ENCODE peak calls at places on chromosomes 3 and 15, in ten cellular contexts. One of them, this sample, is unnamed.
A peak's percentile ranks its signal among the peaks of the same experiment; 100 is the strongest.

GRCh38 chr15:64930778-64931240 is 19.1 kb downstream of the ANKDD1A start:
- DNase-seq in mucosa of descending colon: no peak
- DNase-seq in ovary: peak; percentile 11
- DNase-seq in fibroblast of mammary gland: peak; percentile 57
- DNase-seq in lower lobe of right lung: no peak
- DNase-seq in IMR-90: peak; percentile 65
- DNase-seq in tibial nerve: no peak
- DNase-seq in A673: no peak
- DNase-seq in cardiac muscle cell: no peak
- DNase-seq in AG04450: peak; percentile 11
- DNase-seq in this sample: peak; percentile 74

GRCh38 chr15:63945838-63946298 is 100.4 kb downstream of the DAPK2 start:
- DNase-seq in AG04450: no peak
- DNase-seq in fibroblast of mammary gland: no peak
- DNase-seq in mucosa of descending colon: no peak
- DNase-seq in IMR-90: no peak
- DNase-seq in ovary: no peak
- DNase-seq in tibial nerve: no peak
- DNase-seq in cardiac muscle cell: no peak
- DNase-seq in A673: no peak
- DNase-seq in lower lobe of right lung: peak; percentile 87
- DNase-seq in this sample: no peak

GRCh38 chr3:157649511-157649910 is 146.3 kb upstream of the VEPH1 start:
- DNase-seq in tibial nerve: no peak
- DNase-seq in A673: no peak
- DNase-seq in ovary: no peak
- DNase-seq in mucosa of descending colon: no peak
- DNase-seq in AG04450: no peak
- DNase-seq in cardiac muscle cell: no peak
- DNase-seq in fibroblast of mammary gland: no peak
- DNase-seq in lower lobe of right lung: no peak
- DNase-seq in IMR-90: no peak
- DNase-seq in this sample: no peak

GRCh38 chr15:28114721-28115622 is 15.9 kb upstream of the OCA2 start:
- DNase-seq in fibroblast of mammary gland: peak; percentile 22
- DNase-seq in IMR-90: peak; percentile 66
- DNase-seq in AG04450: no peak
- DNase-seq in ovary: no peak
- DNase-seq in tibial nerve: no peak
- DNase-seq in mucosa of descending colon: no peak
- DNase-seq in cardiac muscle cell: no peak
- DNase-seq in A673: no peak
- DNase-seq in lower lobe of right lung: no peak
- DNase-seq in this sample: peak; percentile 74

GRCh38 chr3:127786358-127787070 is 35.8 kb downstream of the MGLL start:
- DNase-seq in AG04450: peak; percentile 43
- DNase-seq in mucosa of descending colon: peak; percentile 96
- DNase-seq in A673: peak; percentile 46
- DNase-seq in ovary: peak; percentile 52
- DNase-seq in fibroblast of mammary gland: peak; percentile 74
- DNase-seq in tibial nerve: peak; percentile 64
- DNase-seq in IMR-90: peak; percentile 62
- DNase-seq in cardiac muscle cell: peak; percentile 43
- DNase-seq in lower lobe of right lung: peak; percentile 73
- DNase-seq in this sample: no peak

GRCh38 chr3:18425641-18426403 is 683 bp upstream of the SATB1 start:
- DNase-seq in mucosa of descending colon: peak; percentile 68
- DNase-seq in lower lobe of right lung: peak; percentile 75
- DNase-seq in tibial nerve: no peak
- DNase-seq in fibroblast of mammary gland: no peak
- DNase-seq in AG04450: no peak
- DNase-seq in ovary: peak; percentile 26
- DNase-seq in cardiac muscle cell: peak; percentile 71
- DNase-seq in IMR-90: no peak
- DNase-seq in A673: no peak
- DNase-seq in this sample: no peak

GRCh38 chr3:90091557-90091956 is 984.1 kb downstream of the EPHA3 start:
- DNase-seq in fibroblast of mammary gland: peak; percentile 58
- DNase-seq in ovary: peak; percentile 33
- DNase-seq in lower lobe of right lung: no peak
- DNase-seq in AG04450: no peak
- DNase-seq in A673: peak; percentile 89
- DNase-seq in cardiac muscle cell: peak; percentile 74
- DNase-seq in tibial nerve: peak; percentile 14
- DNase-seq in mucosa of descending colon: peak; percentile 44
- DNase-seq in IMR-90: peak; percentile 34
- DNase-seq in this sample: peak; percentile 84

GRCh38 chr3:50392101-50392715 is 32.9 kb upstream of the TMEM115 start:
- DNase-seq in IMR-90: no peak
- DNase-seq in cardiac muscle cell: no peak
- DNase-seq in ovary: no peak
- DNase-seq in tibial nerve: no peak
- DNase-seq in AG04450: no peak
- DNase-seq in mucosa of descending colon: no peak
- DNase-seq in A673: no peak
- DNase-seq in fibroblast of mammary gland: no peak
- DNase-seq in lower lobe of right lung: no peak
- DNase-seq in this sample: no peak

GRCh38 chr3:157769378-157769777 is 266.2 kb upstream of the VEPH1 start:
- DNase-seq in cardiac muscle cell: no peak
- DNase-seq in fibroblast of mammary gland: no peak
- DNase-seq in ovary: no peak
- DNase-seq in A673: no peak
- DNase-seq in tibial nerve: no peak
- DNase-seq in IMR-90: no peak
- DNase-seq in lower lobe of right lung: no peak
- DNase-seq in mucosa of descending colon: no peak
- DNase-seq in AG04450: no peak
- DNase-seq in this sample: no peak

GRCh38 chr3:184629555-184630160 is 68.1 kb downstream of the EPHB3 start:
- DNase-seq in tibial nerve: no peak
- DNase-seq in AG04450: no peak
- DNase-seq in ovary: no peak
- DNase-seq in lower lobe of right lung: no peak
- DNase-seq in A673: no peak
- DNase-seq in fibroblast of mammary gland: no peak
- DNase-seq in cardiac muscle cell: peak; percentile 52
- DNase-seq in IMR-90: no peak
- DNase-seq in mucosa of descending colon: no peak
- DNase-seq in this sample: no peak

GRCh38 chr3:128568602-128569490 is 75.8 kb upstream of the GATA2 start:
- DNase-seq in A673: peak; percentile 28
- DNase-seq in AG04450: no peak
- DNase-seq in lower lobe of right lung: no peak
- DNase-seq in mucosa of descending colon: no peak
- DNase-seq in tibial nerve: no peak
- DNase-seq in cardiac muscle cell: no peak
- DNase-seq in IMR-90: no peak
- DNase-seq in ovary: no peak
- DNase-seq in fibroblast of mammary gland: no peak
- DNase-seq in this sample: no peak

GRCh38 chr3:179927191-179927590 is 109.5 kb downstream of the PEX5L start:
- DNase-seq in tibial nerve: no peak
- DNase-seq in A673: no peak
- DNase-seq in AG04450: no peak
- DNase-seq in cardiac muscle cell: peak; percentile 19
- DNase-seq in ovary: no peak
- DNase-seq in mucosa of descending colon: no peak
- DNase-seq in IMR-90: no peak
- DNase-seq in fibroblast of mammary gland: no peak
- DNase-seq in lower lobe of right lung: no peak
- DNase-seq in this sample: no peak

GRCh38 chr3:85785766-85786165 is 827.0 kb downstream of the CADM2 start:
- DNase-seq in AG04450: no peak
- DNase-seq in tibial nerve: no peak
- DNase-seq in fibroblast of mammary gland: peak; percentile 2
- DNase-seq in mucosa of descending colon: no peak
- DNase-seq in A673: no peak
- DNase-seq in cardiac muscle cell: no peak
- DNase-seq in lower lobe of right lung: no peak
- DNase-seq in IMR-90: no peak
- DNase-seq in ovary: no peak
- DNase-seq in this sample: peak; percentile 23

GRCh38 chr3:185807455-185808068 is 17.3 kb downstream of the IGF2BP2 start:
- DNase-seq in lower lobe of right lung: no peak
- DNase-seq in fibroblast of mammary gland: peak; percentile 99
- DNase-seq in IMR-90: peak; percentile 94
- DNase-seq in cardiac muscle cell: no peak
- DNase-seq in A673: peak; percentile 76
- DNase-seq in AG04450: no peak
- DNase-seq in ovary: no peak
- DNase-seq in mucosa of descending colon: no peak
- DNase-seq in tibial nerve: no peak
- DNase-seq in this sample: peak; percentile 86

GRCh38 chr15:64092864-64093626 is 593 bp downstream of the CIAO2A start:
- DNase-seq in lower lobe of right lung: no peak
- DNase-seq in IMR-90: peak; percentile 64
- DNase-seq in ovary: no peak
- DNase-seq in mucosa of descending colon: peak; percentile 66
- DNase-seq in cardiac muscle cell: peak; percentile 51
- DNase-seq in tibial nerve: no peak
- DNase-seq in AG04450: no peak
- DNase-seq in fibroblast of mammary gland: peak; percentile 51
- DNase-seq in A673: peak; percentile 67
- DNase-seq in this sample: peak; percentile 75

GRCh38 chr3:129975332-129976090 is 991 bp downstream of the TRH start:
- DNase-seq in AG04450: no peak
- DNase-seq in IMR-90: no peak
- DNase-seq in mucosa of descending colon: no peak
- DNase-seq in cardiac muscle cell: peak; percentile 55
- DNase-seq in tibial nerve: peak; percentile 14
- DNase-seq in A673: peak; percentile 19
- DNase-seq in fibroblast of mammary gland: no peak
- DNase-seq in lower lobe of right lung: peak; percentile 67
- DNase-seq in ovary: no peak
- DNase-seq in this sample: no peak

GRCh38 chr3:46695177-46695961 is 1.9 kb upstream of the ALS2CL start:
- DNase-seq in ovary: peak; percentile 46
- DNase-seq in AG04450: no peak
- DNase-seq in lower lobe of right lung: peak; percentile 83
- DNase-seq in mucosa of descending colon: peak; percentile 47
- DNase-seq in IMR-90: no peak
- DNase-seq in A673: peak; percentile 27
- DNase-seq in cardiac muscle cell: no peak
- DNase-seq in fibroblast of mammary gland: peak; percentile 25
- DNase-seq in tibial nerve: peak; percentile 53
- DNase-seq in this sample: no peak
- TF ChIP-seq CTCF in ovary: no peak
- TF ChIP-seq CTCF in AG04450: peak; percentile 34
- TF ChIP-seq CTCF in lower lobe of right lung: peak; percentile 24
- TF ChIP-seq CTCF in mucosa of descending colon: no peak
- TF ChIP-seq CTCF in IMR-90: peak; percentile 24
- TF ChIP-seq CTCF in A673: peak; percentile 40
- TF ChIP-seq CTCF in cardiac muscle cell: peak; percentile 28
- TF ChIP-seq CTCF in fibroblast of mammary gland: peak; percentile 30
- TF ChIP-seq CTCF in tibial nerve: no peak
- TF ChIP-seq CTCF in this sample: peak; percentile 43

GRCh38 chr3:169402667-169403360 is 260.7 kb downstream of the MECOM start:
- DNase-seq in mucosa of descending colon: peak; percentile 8
- DNase-seq in fibroblast of mammary gland: no peak
- DNase-seq in cardiac muscle cell: no peak
- DNase-seq in IMR-90: no peak
- DNase-seq in lower lobe of right lung: no peak
- DNase-seq in A673: no peak
- DNase-seq in AG04450: no peak
- DNase-seq in ovary: no peak
- DNase-seq in tibial nerve: no peak
- DNase-seq in this sample: no peak
- H3K4me3 ChIP-seq in mucosa of descending colon: no peak overlapping the region
- H3K4me3 ChIP-seq in fibroblast of mammary gland: no peak overlapping the region
- H3K4me3 ChIP-seq in cardiac muscle cell: no peak overlapping the region
- H3K4me3 ChIP-seq in IMR-90: no peak overlapping the region
- H3K4me3 ChIP-seq in lower lobe of right lung: no peak overlapping the region
- H3K4me3 ChIP-seq in A673: no peak overlapping the region
- H3K4me3 ChIP-seq in AG04450: no peak overlapping the region
- H3K4me3 ChIP-seq in ovary: no peak overlapping the region
- H3K4me3 ChIP-seq in tibial nerve: no peak overlapping the region
- H3K4me3 ChIP-seq in this sample: no peak overlapping the region

DNA sequence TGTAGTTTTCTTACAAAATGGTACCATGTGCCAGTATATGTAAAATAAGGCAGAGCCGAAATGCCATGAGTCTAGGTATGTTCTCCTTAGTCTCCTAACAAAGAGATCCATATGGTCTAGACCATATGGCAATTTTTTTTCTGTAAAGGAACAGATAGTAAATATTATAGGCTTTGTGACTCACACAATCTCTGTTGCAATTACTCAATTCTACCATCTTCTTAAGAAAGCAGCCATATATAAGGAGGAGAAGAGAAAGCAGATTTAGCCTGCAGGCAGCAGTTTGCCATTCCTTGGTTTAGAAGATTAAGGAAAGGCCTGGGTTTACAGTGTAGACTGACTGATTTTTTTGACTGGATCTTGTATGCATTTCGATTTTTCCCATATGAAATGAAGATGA is 16.3 kb upstream of the BBX start:
- DNase-seq in lower lobe of right lung: no peak
- DNase-seq in mucosa of descending colon: no peak
- DNase-seq in AG04450: no peak
- DNase-seq in tibial nerve: no peak
- DNase-seq in cardiac muscle cell: no peak
- DNase-seq in IMR-90: peak; percentile 10
- DNase-seq in A673: no peak
- DNase-seq in ovary: no peak
- DNase-seq in fibroblast of mammary gland: peak; percentile 31
- DNase-seq in this sample: peak; percentile 25
- TF ChIP-seq CTCF in lower lobe of right lung: no peak
- TF ChIP-seq CTCF in mucosa of descending colon: no peak
- TF ChIP-seq CTCF in AG04450: no peak
- TF ChIP-seq CTCF in tibial nerve: no peak
- TF ChIP-seq CTCF in cardiac muscle cell: no peak
- TF ChIP-seq CTCF in IMR-90: no peak
- TF ChIP-seq CTCF in A673: no peak
- TF ChIP-seq CTCF in ovary: no peak
- TF ChIP-seq CTCF in fibroblast of mammary gland: no peak
- TF ChIP-seq CTCF in this sample: no peak

DNA sequence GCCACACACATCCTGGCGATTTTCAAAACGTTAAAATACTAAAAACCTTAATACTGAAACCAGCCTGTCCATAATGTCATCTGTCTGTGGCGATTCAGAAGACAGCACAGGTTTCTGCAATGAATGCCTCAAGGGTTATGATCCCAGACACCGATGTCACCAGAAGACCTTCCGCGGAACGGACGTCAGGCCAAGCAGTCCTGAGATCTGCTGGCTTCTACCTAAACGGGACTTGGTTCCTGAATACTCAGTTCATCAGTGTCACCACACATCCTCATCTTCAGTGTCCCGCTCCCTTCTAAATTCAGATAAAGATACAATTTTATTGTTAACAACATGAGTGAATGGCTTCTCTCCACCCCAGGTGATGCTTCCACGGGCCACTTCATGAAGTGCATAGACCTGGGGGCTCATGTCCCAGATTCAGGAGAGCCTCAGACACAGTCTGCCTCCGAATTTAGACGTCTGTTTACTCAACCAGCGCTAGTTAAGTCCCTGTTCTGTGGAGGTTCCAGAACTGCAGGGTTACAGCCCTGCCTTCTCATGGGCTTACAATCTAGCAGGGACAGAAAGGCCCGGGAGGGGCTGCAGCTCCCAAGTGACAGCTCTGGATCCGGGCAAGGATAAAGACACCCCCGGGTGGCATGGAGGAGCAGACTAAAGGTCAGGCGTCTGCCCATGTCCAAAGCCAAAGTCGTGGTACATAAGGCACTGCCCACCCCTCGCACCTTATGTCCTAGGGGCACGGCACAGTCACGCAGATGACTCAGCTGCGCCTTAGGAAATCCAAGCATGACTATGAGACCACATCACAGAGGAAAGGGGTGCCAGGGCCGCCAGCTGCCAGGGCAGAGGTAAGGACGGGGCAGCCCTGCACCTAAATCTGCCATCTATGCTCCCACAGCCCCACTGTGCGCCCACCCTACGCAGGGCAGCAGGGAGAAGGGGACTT is 75.9 kb downstream of the VGLL4 start:
- DNase-seq in AG04450: no peak
- DNase-seq in IMR-90: peak; percentile 84
- DNase-seq in tibial nerve: no peak
- DNase-seq in A673: no peak
- DNase-seq in mucosa of descending colon: no peak
- DNase-seq in lower lobe of right lung: no peak
- DNase-seq in cardiac muscle cell: no peak
- DNase-seq in ovary: no peak
- DNase-seq in fibroblast of mammary gland: peak; percentile 93
- DNase-seq in this sample: peak; percentile 71
- H3K4me3 ChIP-seq in AG04450: peak overlapping the region; percentile 58
- H3K4me3 ChIP-seq in IMR-90: peak overlapping the region; percentile 15
- H3K4me3 ChIP-seq in tibial nerve: peak overlapping the region; percentile 5
- H3K4me3 ChIP-seq in A673: no peak overlapping the region
- H3K4me3 ChIP-seq in mucosa of descending colon: no peak overlapping the region
- H3K4me3 ChIP-seq in lower lobe of right lung: no peak overlapping the region
- H3K4me3 ChIP-seq in cardiac muscle cell: no peak overlapping the region
- H3K4me3 ChIP-seq in ovary: no peak overlapping the region
- H3K4me3 ChIP-seq in fibroblast of mammary gland: peak overlapping the region; percentile 27
- H3K4me3 ChIP-seq in this sample: peak overlapping the region; percentile 40